ENCODE peak calls at places on chromosomes 6 and 20, in nine cellular contexts. F is keratinocyte, J is WERI-Rb-1, E is A549, M is fibroblast of mammary gland, S is heart left ventricle, T is mesothelial cell of epicardium, D is right atrium auricular region, V is ovary. H is an unnamed sample.

GRCh38 chr6:72850040-72850439 is 228.2 kb downstream of the KCNQ5 start:
- DNase-seq in T (no peak), E (no peak), M (no peak), D (no peak), F (no peak), J (no peak), S (no peak), V (no peak), H (no peak)

GRCh38 chr20:1334761-1335160 is 5.8 kb upstream of the SDCBP2 start:
- DNase-seq in J (no peak), E (no peak), V (no peak), D (peak), S (no peak), M (no peak), F (no peak), T (no peak), H (no peak)

GRCh38 chr6:48881551-48881950 is 581.5 kb downstream of the MMUT start:
- DNase-seq in S (no peak), M (peak), E (no peak), D (no peak), J (no peak), V (no peak), F (no peak), T (no peak), H (no peak)

GRCh38 chr6:79420054-79420453 is 117.2 kb downstream of the LCA5 start:
- DNase-seq in M (peak), D (no peak), E (no peak), S (no peak), F (no peak), V (no peak), J (no peak), T (no peak), H (no peak)

GRCh38 chr6:75217203-75217602 is 11.3 kb upstream of the COL12A1 start:
- DNase-seq in V (no peak), D (no peak), T (no peak), E (no peak), M (peak), J (no peak), S (no peak), F (no peak), H (no peak)

GRCh38 chr20:46799781-46800180 is 90.3 kb downstream of the SLC2A10 start:
- DNase-seq in J (peak), T (no peak), E (no peak), D (no peak), M (no peak), F (no peak), V (no peak), S (no peak), H (no peak)

GRCh38 chr6:33613794-33614166 is 7.3 kb upstream of the ITPR3 start:
- DNase-seq in S (no peak), E (no peak), F (no peak), M (peak), D (no peak), J (peak), V (no peak), T (no peak), H (no peak)

GRCh38 chr6:33785766-33786165 is 3.2 kb downstream of the LEMD2 start:
- DNase-seq in M (peak), V (no peak), J (no peak), F (no peak), E (no peak), S (no peak), T (no peak), D (no peak), H (no peak)

GRCh38 chr6:143741480-143741879 is 63.7 kb downstream of the PHACTR2 start:
- DNase-seq in S (no peak), E (no peak), V (no peak), F (no peak), T (no peak), D (no peak), J (no peak), M (no peak), H (no peak)

GRCh38 chr6:150491131-150491795 is 108.4 kb upstream of the PLEKHG1 start:
- DNase-seq in S (no peak), J (no peak), D (no peak), E (peak), F (peak), V (no peak), T (no peak), M (peak), H (peak)

GRCh38 chr20:59745201-59745600 is 140.9 kb downstream of the PHACTR3 start:
- DNase-seq in T (no peak), J (no peak), F (no peak), D (no peak), E (no peak), S (no peak), V (no peak), M (no peak), H (no peak)

GRCh38 chr20:59141818-59142581 is 21.6 kb upstream of the ZNF831 start:
- DNase-seq in F (no peak), M (peak), J (no peak), S (no peak), T (no peak), V (no peak), D (no peak), E (no peak), H (no peak)

GRCh38 chr6:16205377-16206144 is 32.8 kb upstream of the GMPR start:
- DNase-seq in T (no peak), D (no peak), F (no peak), M (peak), V (no peak), S (peak), J (no peak), E (no peak), H (peak)

GRCh38 chr6:158086706-158087518 is 81.2 kb downstream of the SERAC1 start:
- DNase-seq in T (no peak), D (no peak), V (peak), S (peak), J (no peak), F (no peak), M (no peak), E (no peak), H (no peak)

GRCh38 chr20:34824861-34825529 is 456 bp downstream of the NCOA6 start:
- DNase-seq in E (peak), D (no peak), M (peak), S (peak), F (no peak), T (peak), J (peak), V (peak), H (peak)

GRCh38 chr20:31869942-31870702 is at the start of the genes DUSP15 and TTLL9:
- DNase-seq in S (peak), J (peak), F (no peak), D (no peak), E (no peak), M (no peak), V (peak), T (no peak), H (no peak)

GRCh38 chr6:136465766-136466303 is 84.4 kb downstream of the MAP7 start:
- DNase-seq in V (no peak), S (no peak), T (no peak), D (no peak), M (no peak), F (no peak), E (no peak), J (no peak), H (no peak)

GRCh38 chr6:47722178-47722577 is 23.8 kb downstream of the ADGRF4 start:
- DNase-seq in F (no peak), T (no peak), E (no peak), S (no peak), V (no peak), M (no peak), D (no peak), J (no peak), H (peak)

GRCh38 chr6:1538810-1539482 is 70.8 kb upstream of the FOXC1 start:
- DNase-seq in J (no peak), M (no peak), S (peak), T (no peak), V (no peak), E (no peak), D (no peak), F (no peak), H (no peak)

GRCh38 chr6:42251911-42252637 is 34.4 kb upstream of the MRPS10 start:
- DNase-seq in S (peak), D (peak), V (peak), F (no peak), M (peak), E (no peak), J (no peak), T (no peak), H (no peak)

GRCh38 chr20:24699321-24700165 is 230.1 kb downstream of the SYNDIG1 start:
- DNase-seq in J (no peak), D (peak), F (no peak), M (no peak), T (no peak), V (no peak), E (no peak), S (peak), H (no peak)

GRCh38 chr6:121504227-121504626 is 68.8 kb downstream of the GJA1 start:
- DNase-seq in D (no peak), T (no peak), M (peak), E (peak), V (no peak), J (no peak), S (no peak), F (no peak), H (no peak)

GRCh38 chr6:44059359-44060342 is 67.6 kb downstream of the MRPL14 start:
- DNase-seq in J (no peak), F (no peak), D (no peak), V (no peak), E (no peak), S (no peak), T (no peak), M (peak), H (no peak)

GRCh38 chr6:24743944-24744335 is 25.0 kb upstream of the C6orf62 start:
- DNase-seq in J (no peak), T (no peak), D (no peak), F (no peak), E (no peak), M (no peak), S (no peak), V (no peak), H (peak)

GRCh38 chr6:156564128-156564806 is 212.9 kb upstream of the ARID1B start:
- DNase-seq in D (peak), M (peak), E (peak), V (peak), S (peak), T (peak), J (peak), F (peak), H (peak)

GRCh38 chr20:47432251-47433210 is 69.2 kb upstream of the NCOA3 start:
- DNase-seq in F (no peak), M (peak), V (no peak), S (no peak), J (no peak), D (peak), T (no peak), E (no peak), H (no peak)

GRCh38 chr6:21883528-21883927 is 290.0 kb downstream of the SOX4 start:
- DNase-seq in F (no peak), S (no peak), T (no peak), V (no peak), E (no peak), M (no peak), D (no peak), J (no peak), H (no peak)

GRCh38 chr20:38674178-38675133 is 49.8 kb upstream of the SLC32A1 start:
- DNase-seq in S (no peak), F (no peak), J (peak), T (peak), E (no peak), M (peak), V (peak), D (no peak), H (peak)

GRCh38 chr6:170516783-170517616 is 36.1 kb downstream of the PSMB1 start:
- DNase-seq in V (no peak), M (peak), S (peak), J (peak), D (no peak), E (peak), T (no peak), F (no peak), H (peak)

GRCh38 chr6:159984268-159984786 is 15.4 kb downstream of the IGF2R start:
- DNase-seq in E (no peak), J (no peak), T (no peak), M (peak), S (no peak), V (no peak), D (no peak), F (no peak), H (no peak)

GRCh38 chr6:163420315-163420667 is 5.8 kb downstream of the QKI start:
- DNase-seq in D (no peak), J (no peak), E (no peak), S (no peak), M (no peak), F (no peak), V (no peak), T (no peak), H (no peak)

GRCh38 chr6:136510782-136511181 is 39.4 kb downstream of the MAP7 start:
- DNase-seq in F (no peak), J (no peak), D (no peak), V (no peak), T (no peak), E (no peak), S (no peak), M (no peak), H (peak)

GRCh38 chr6:40556881-40557280 is 30.3 kb downstream of the LRFN2 start:
- DNase-seq in T (no peak), E (no peak), D (no peak), J (peak), M (no peak), F (no peak), S (no peak), V (no peak), H (no peak)

GRCh38 chr6:56772737-56773184 is 130.1 kb upstream of the DST start:
- DNase-seq in F (no peak), S (peak), J (no peak), E (peak), M (peak), V (no peak), T (no peak), D (no peak), H (no peak)

GRCh38 chr6:15989397-15989796 is 139.5 kb upstream of the MYLIP start:
- DNase-seq in S (no peak), E (no peak), T (no peak), F (no peak), M (no peak), J (no peak), D (no peak), V (no peak), H (peak)

GRCh38 chr6:119717942-119718341 is 368.4 kb upstream of the MAN1A1 start:
- DNase-seq in T (no peak), D (no peak), V (no peak), F (no peak), E (no peak), J (no peak), S (no peak), M (no peak), H (no peak)

GRCh38 chr20:62505337-62506045 is 29.7 kb upstream of the GATA5 start:
- DNase-seq in V (no peak), E (no peak), S (no peak), T (no peak), M (no peak), J (no peak), D (no peak), F (no peak), H (no peak)

GRCh38 chr6:87701676-87702588 is at the start of gene AKIRIN2:
- DNase-seq in M (peak), E (peak), S (peak), J (peak), T (peak), F (peak), V (peak), D (peak), H (peak)

GRCh38 chr6:87702589-87702945 is 534 bp upstream of the AKIRIN2 start:
- DNase-seq in V (no peak), D (no peak), J (peak), F (no peak), M (peak), E (no peak), S (no peak), T (no peak), H (no peak)

GRCh38 chr6:87699576-87699975 is 2.5 kb downstream of the AKIRIN2 start:
- DNase-seq in M (no peak), D (no peak), J (no peak), F (no peak), E (no peak), T (no peak), V (no peak), S (no peak), H (no peak)

GRCh38 chr6:87700351-87700728 is 1.7 kb downstream of the AKIRIN2 start:
- DNase-seq in E (no peak), J (no peak), V (no peak), T (no peak), F (no peak), D (no peak), M (no peak), S (no peak), H (no peak)

DNA sequence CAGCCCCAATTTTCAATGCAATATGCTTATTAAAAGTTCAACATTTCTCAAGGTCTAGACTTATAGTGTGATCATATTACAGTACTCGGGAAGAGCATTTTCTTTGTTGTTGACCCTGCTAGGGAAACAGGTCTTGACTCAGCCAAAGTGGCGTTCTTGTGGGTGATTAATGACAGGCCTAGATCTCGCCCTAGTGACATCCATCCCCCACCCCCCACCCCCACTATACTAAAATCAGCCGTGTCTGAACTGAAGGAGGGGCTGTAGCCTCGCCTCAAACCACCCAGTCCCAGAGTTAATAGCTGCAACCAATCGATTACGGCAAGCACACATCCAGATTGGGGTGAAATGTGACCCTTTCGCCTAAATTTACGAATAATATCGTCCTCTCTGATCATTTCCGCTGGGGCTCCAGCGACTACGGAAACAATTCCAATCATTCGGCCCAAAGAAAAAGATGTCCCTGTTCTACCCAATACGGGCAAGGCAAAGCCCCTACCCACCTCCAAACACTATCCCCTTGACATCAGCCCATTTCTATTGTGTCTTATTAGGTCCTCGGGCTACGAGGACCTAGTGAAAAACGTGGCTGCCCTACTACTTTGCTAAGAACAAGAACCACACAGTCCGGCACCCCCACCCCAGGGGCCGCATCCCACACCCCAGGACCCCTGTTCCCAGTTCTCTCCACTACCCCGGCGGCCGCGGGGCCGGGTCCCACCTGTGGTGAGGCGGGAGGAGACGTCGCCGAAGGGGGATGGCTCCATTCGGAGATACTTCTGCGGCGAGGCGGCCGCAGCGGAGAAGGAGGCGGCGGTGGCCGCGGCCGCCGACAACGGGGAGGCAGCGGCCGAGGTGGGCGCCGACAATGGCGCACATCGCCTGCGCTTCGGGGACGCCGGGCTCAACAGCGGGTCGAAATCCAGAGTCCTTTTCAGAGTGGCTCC is 1.0 kb downstream of the AKIRIN2 start:
- DNase-seq in T (peak), V (peak), E (peak), S (peak), F (no peak), D (no peak), M (peak), J (peak), H (peak)
- TF ChIP-seq CTCF in T (no peak), V (no peak), E (no peak), S (no peak), F (no peak), D (peak), M (no peak), J (no peak), H (peak)

GRCh38 chr6:37222125-37222967 is 35.2 kb upstream of the TBC1D22B start:
- DNase-seq in J (peak), F (peak), E (peak), T (peak), S (peak), V (peak), M (peak), D (peak), H (peak)
- TF ChIP-seq CTCF in J (no peak), F (no peak), E (no peak), T (no peak), S (no peak), V (no peak), M (no peak), D (no peak), H (no peak)

GRCh38 chr6:113412589-113413367 is 444.4 kb upstream of the MARCKS start:
- DNase-seq in F (no peak), T (no peak), M (peak), E (no peak), V (no peak), J (no peak), S (no peak), D (no peak), H (no peak)

GRCh38 chr6:113420290-113420689 is 436.9 kb upstream of the MARCKS start:
- DNase-seq in V (no peak), J (no peak), F (no peak), E (no peak), S (no peak), T (no peak), M (no peak), D (no peak), H (no peak)

GRCh38 chr6:113411006-113411405 is 446.1 kb upstream of the MARCKS start:
- DNase-seq in D (no peak), F (no peak), J (no peak), T (no peak), V (no peak), E (no peak), S (no peak), M (no peak), H (no peak)

GRCh38 chr6:113416166-113416565 is 441.0 kb upstream of the MARCKS start:
- DNase-seq in E (no peak), F (no peak), V (no peak), M (peak), T (no peak), D (no peak), S (no peak), J (no peak), H (no peak)

GRCh38 chr6:113414511-113414910 is 442.6 kb upstream of the MARCKS start:
- DNase-seq in V (peak), S (peak), D (no peak), E (peak), J (peak), M (peak), T (no peak), F (no peak), H (no peak)
- TF ChIP-seq CTCF in V (no peak), S (peak), D (peak), E (peak), J (no peak), M (peak), T (no peak), F (peak), H (no peak)

DNA sequence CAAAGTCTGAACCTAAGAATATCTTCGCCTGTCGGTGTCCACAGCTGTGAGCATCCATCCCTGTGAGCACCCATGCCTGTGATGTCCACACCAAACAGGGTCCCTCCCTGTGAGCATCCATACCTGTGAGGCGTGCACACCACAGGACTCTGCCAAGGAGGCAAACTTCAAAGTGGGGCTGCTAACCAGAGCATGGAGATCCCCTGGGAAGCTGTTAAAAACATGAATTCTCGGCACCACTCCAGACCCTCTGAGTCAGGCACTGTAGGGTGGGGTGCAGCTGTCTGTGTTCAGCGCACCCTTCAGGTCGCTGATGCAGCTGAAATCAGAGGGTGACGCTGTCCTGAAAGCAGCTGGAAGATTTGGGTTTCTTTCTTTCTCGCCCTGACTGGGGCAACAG is 85.4 kb upstream of the NXT1 start:
- DNase-seq in V (no peak), D (no peak), F (no peak), T (no peak), M (peak), E (no peak), S (no peak), J (no peak), H (no peak)
- TF ChIP-seq CTCF in V (no peak), D (no peak), F (no peak), T (no peak), M (no peak), E (no peak), S (no peak), J (no peak), H (no peak)

H was measured in GM10248.